ENCODE peak calls at places on chromosome 15, in four cellular contexts. D, V, T and I are unnamed samples.
A peak's percentile ranks its signal among the peaks of the same experiment; 100 is the strongest.

GRCh38 chr15:96334017-96334704 is 3.7 kb downstream of the NR2F2 start:
- DNase-seq in D (no peak), V (peak; percentile 17), T (no peak), I (no peak)

GRCh38 chr15:67108122-67108871 is 42.9 kb downstream of the SMAD3 start:
- DNase-seq in V (no peak), T (no peak), D (no peak), I (no peak)

GRCh38 chr15:61099030-61099800 is 129.9 kb downstream of the RORA start:
- DNase-seq in D (no peak), V (no peak), T (no peak), I (no peak)

GRCh38 chr15:78076231-78077052 is 1.1 kb downstream of the TBC1D2B start:
- DNase-seq in T (no peak), V (no peak), D (no peak), I (no peak)

GRCh38 chr15:40274350-40275274 is 8.3 kb downstream of the ANKRD63 start:
- DNase-seq in D (peak; percentile 69), V (peak; percentile 78), T (peak; percentile 81), I (peak; percentile 80)

GRCh38 chr15:88463870-88464532 is 3.2 kb downstream of the MRPL46 start:
- DNase-seq in D (no peak), T (no peak), V (no peak), I (no peak)

GRCh38 chr15:29116970-29117700 is 152.5 kb downstream of the NSMCE3 start:
- DNase-seq in D (no peak), V (no peak), T (no peak), I (no peak)

GRCh38 chr15:66148187-66148586 is 105.4 kb downstream of the MEGF11 start:
- DNase-seq in V (no peak), D (no peak), T (no peak), I (no peak)

GRCh38 chr15:81323944-81324881 is at the start of gene STARD5:
- DNase-seq in D (peak; percentile 99), V (peak; percentile 99), T (peak; percentile 99), I (peak; percentile 99)

GRCh38 chr15:88072598-88073385 is 183.7 kb downstream of the NTRK3 start:
- DNase-seq in V (no peak), T (no peak), D (no peak), I (no peak)

GRCh38 chr15:73331501-73331900 is 37.3 kb downstream of the HCN4 start:
- DNase-seq in T (no peak), V (no peak), D (no peak), I (no peak)

DNA sequence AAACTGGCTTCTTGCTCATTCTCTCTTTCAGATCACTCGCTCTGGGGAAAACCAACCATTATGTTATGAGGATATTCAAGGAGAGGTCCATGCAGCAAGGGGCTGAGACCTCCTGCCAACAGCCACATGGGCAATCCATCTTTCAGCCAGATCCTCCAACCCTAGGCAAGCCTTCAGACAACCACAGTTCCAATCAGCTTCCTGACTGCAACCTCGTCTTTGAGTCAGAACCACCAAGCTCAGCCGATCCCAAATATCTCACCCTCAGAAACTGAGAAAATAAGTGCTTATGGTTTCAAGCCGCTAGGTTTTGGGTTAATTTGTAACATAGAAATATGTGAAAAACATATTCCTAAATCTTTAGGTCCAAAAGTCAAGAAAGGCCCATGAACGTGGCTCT is 10.3 kb downstream of the LDHAL6B start:
- DNase-seq in T (no peak), V (no peak), D (no peak), I (no peak)
- H3K36me3 ChIP-seq in T (peaks cover 68% of the 10 kb centered on the region), V (no peaks in the 10 kb centered on the region), D (peaks cover 50% of the 10 kb centered on the region), I (no peaks in the 10 kb centered on the region)

GRCh38 chr15:41735033-41735432 is 39.3 kb upstream of the MAPKBP1 start:
- DNase-seq in T (no peak), V (no peak), D (no peak), I (no peak)
- H3K36me3 ChIP-seq in T (peaks cover 22% of the 10 kb centered on the region), V (no peaks in the 10 kb centered on the region), D (peaks cover 64% of the 10 kb centered on the region), I (peaks cover 54% of the 10 kb centered on the region)

GRCh38 chr15:74847462-74847861 is 4.5 kb upstream of the ULK3 start:
- DNase-seq in D (no peak), T (no peak), V (no peak), I (peak; percentile 70)

GRCh38 chr15:74854453-74854852 is 11.5 kb upstream of the ULK3 start:
- DNase-seq in V (no peak), D (no peak), T (no peak), I (no peak)

GRCh38 chr15:74851960-74852359 is 9.0 kb upstream of the ULK3 start:
- DNase-seq in T (no peak), D (no peak), V (no peak), I (no peak)

GRCh38 chr15:74845581-74845980 is 2.6 kb upstream of the ULK3 start:
- DNase-seq in T (no peak), D (no peak), V (no peak), I (no peak)

DNA sequence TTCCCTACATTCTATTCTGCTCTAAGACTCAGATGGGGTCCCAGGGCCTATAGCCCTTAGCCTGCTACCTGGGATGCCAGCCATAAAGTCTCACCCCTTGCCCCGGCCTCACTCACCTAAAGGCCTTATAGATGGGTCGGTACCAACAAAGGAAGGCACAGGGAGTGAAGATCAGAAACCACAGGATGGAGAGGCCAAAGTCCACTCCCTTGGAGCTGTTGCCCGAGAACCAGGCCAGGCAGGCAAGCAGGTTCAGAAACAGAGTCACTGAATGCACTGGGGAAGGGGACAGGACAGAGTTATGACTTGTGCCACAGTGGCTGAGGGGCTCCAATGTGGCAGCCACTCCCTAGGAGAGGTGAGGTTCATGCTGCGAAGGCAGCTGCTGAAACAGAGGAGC is 7.4 kb upstream of the ULK3 start:
- DNase-seq in D (no peak), T (no peak), V (no peak), I (no peak)
- H3K36me3 ChIP-seq in D (peaks cover 84% of the 10 kb centered on the region), T (peaks cover 73% of the 10 kb centered on the region), V (no peaks in the 10 kb centered on the region), I (peaks cover 78% of the 10 kb centered on the region)

DNA sequence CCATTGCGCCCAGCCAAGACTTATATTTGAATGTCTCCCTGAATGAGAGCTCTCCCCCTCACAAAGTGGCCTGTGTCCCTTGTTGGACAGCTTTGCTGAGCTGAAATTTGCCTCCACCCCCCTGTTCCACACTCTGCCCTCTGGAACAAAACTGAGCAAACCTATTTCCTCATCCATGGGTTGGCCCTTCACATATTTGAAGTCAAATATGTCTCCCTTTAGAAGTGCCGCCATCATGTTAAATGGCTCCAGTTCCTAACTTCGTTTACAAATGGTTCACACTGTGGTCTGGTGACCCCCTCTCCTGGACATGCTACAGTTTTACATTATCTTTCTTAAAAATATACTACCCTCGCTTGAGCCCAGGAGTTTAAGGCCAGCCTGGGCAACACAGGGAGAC is 4.6 kb downstream of the PLIN1 start:
- DNase-seq in V (no peak), T (peak; percentile 19), D (no peak), I (no peak)
- H3K36me3 ChIP-seq in V (no peaks in the 10 kb centered on the region), T (no peaks in the 10 kb centered on the region), D (no peaks in the 10 kb centered on the region), I (no peaks in the 10 kb centered on the region)

GRCh38 chr15:92997821-92998220 is 91.2 kb downstream of the RGMA start:
- DNase-seq in V (no peak), T (no peak), D (no peak), I (no peak)

GRCh38 chr15:93001156-93001555 is 87.9 kb downstream of the RGMA start:
- DNase-seq in D (no peak), T (no peak), V (no peak), I (no peak)

GRCh38 chr15:93005133-93005532 is 83.9 kb downstream of the RGMA start:
- DNase-seq in T (no peak), D (no peak), V (no peak), I (no peak)

DNA sequence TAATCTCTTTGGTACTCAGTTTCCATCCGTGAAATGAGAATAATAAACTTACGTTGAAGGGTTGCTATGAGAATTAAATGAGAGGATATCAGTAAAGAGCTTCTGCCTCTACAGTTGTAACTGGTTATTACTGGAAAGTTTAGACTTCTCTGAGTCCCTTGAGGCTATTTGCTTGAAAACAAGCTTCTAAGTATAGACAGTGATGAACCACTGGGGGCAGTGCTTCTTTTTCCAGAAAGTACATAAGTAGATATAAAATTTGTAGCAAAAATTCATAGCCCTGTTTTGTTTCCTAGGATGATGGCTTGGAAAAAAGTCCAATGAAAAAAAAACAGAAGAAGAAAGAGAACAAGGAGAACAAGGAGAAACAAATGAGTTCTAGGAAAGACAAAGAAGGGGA is 87.1 kb downstream of the RGMA start:
- DNase-seq in D (no peak), T (no peak), V (no peak), I (no peak)
- H3K36me3 ChIP-seq in D (peaks cover 98% of the 10 kb centered on the region), T (peaks cover 94% of the 10 kb centered on the region), V (no peaks in the 10 kb centered on the region), I (peaks cover 53% of the 10 kb centered on the region)

DNA sequence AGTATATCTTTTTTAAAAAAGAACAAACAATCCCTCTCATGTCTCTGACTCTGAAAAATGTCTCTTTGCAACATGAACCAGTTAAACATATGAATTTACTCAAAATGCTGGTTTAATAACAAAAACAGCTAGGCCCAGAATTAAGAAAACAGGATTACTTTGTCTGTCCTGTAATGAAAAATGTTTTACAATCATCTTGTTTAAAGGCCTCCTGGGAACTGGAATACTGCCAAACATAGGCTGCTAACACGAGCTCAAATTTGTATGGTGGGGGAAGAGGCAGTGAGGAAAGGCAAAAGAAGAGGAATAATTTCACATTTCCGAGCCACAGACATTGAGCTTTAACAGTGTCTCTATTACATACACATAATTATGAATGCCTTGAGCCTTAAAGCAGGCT is 61.7 kb upstream of the PPIB start:
- DNase-seq in T (no peak), D (no peak), V (no peak), I (no peak)
- H3K36me3 ChIP-seq in T (peaks cover 3% of the 10 kb centered on the region), D (no peaks in the 10 kb centered on the region), V (no peaks in the 10 kb centered on the region), I (no peaks in the 10 kb centered on the region)